ENCODE peak calls at places on chromosome 1, in nine cellular contexts. B is ACHN; G is non-pigmented ciliary epithelial cell; O is fibroblast of pulmonary artery; W is dermis blood vessel endothelial cell; R is stimulated activated CD4-positive, alpha-beta T cell treated with anti-CD3 and anti-CD28 coated beads, Interleukin-2, amount 100 ng/mL, for 4 hours; C is NCI-H1436; H is effector memory CD8-positive, alpha-beta T cell; S is activated T-cell treated with anti-CD3 and anti-CD28 coated beads for 1 hour. Y is an unnamed sample.

GRCh38 chr1:3312894-3313578 is 141.4 kb upstream of the ARHGEF16 start:
- DNase-seq in B (peak), G (peak), O (peak), W (peak), R (peak), C (no peak), H (no peak), S (peak), Y (peak)

GRCh38 chr1:47687618-47687940 is 249.7 kb downstream of the FOXD2 start:
- DNase-seq in B (no peak), G (no peak), O (no peak), W (no peak), R (no peak), C (no peak), H (no peak), S (no peak), Y (no peak)

GRCh38 chr1:60897003-60897402 is 185.4 kb upstream of the NFIA start:
- DNase-seq in B (no peak), G (no peak), O (no peak), W (no peak), R (no peak), C (no peak), H (no peak), S (no peak), Y (no peak)

GRCh38 chr1:66341446-66342089 is 192.4 kb upstream of the SGIP1 start:
- DNase-seq in B (no peak), G (no peak), O (no peak), W (no peak), R (no peak), C (no peak), H (no peak), S (no peak), Y (peak)

GRCh38 chr1:27937524-27937836 is 2.7 kb downstream of the SMPDL3B start:
- DNase-seq in B (no peak), G (no peak), O (no peak), W (no peak), R (no peak), C (no peak), H (no peak), S (no peak), Y (peak)

GRCh38 chr1:24003331-24003972 is 23.3 kb upstream of the SRSF10 start:
- DNase-seq in B (no peak), G (no peak), O (peak), W (no peak), R (no peak), C (peak), H (no peak), S (no peak), Y (peak)

GRCh38 chr1:5842700-5843099 is 149.5 kb downstream of the NPHP4 start:
- DNase-seq in B (no peak), G (no peak), O (no peak), W (no peak), R (no peak), C (no peak), H (no peak), S (no peak), Y (no peak)

GRCh38 chr1:28507247-28507645 is 1.4 kb downstream of the RCC1 start:
- DNase-seq in B (no peak), G (no peak), O (no peak), W (peak), R (no peak), C (no peak), H (no peak), S (no peak), Y (no peak)

GRCh38 chr1:200535605-200536004 is 84.9 kb downstream of the KIF14 start:
- DNase-seq in B (peak), G (no peak), O (peak), W (peak), R (no peak), C (peak), H (no peak), S (peak), Y (peak)

GRCh38 chr1:156641761-156642264 is at the start of gene BCAN:
- DNase-seq in B (no peak), G (no peak), O (peak), W (no peak), R (no peak), C (no peak), H (no peak), S (no peak), Y (peak)

Y was measured in osteoblast.